ENCODE peak calls at places on chromosome X, in nine cellular contexts. S, J, H, L, G, Y, P, T and B are unnamed samples.

GRCh38 chrX:42398967-42399631 is 378.9 kb downstream of the PPP1R2C start:
- DNase-seq in G (no peak), S (no peak), J (peak; percentile 36), T (no peak), Y (no peak), H (no peak), L (no peak), P (no peak), B (no peak)

GRCh38 chrX:1006156-1006730 is 206.2 kb downstream of the CRLF2 start:
- DNase-seq in H (peak; percentile 38), L (no peak), J (no peak), G (no peak), Y (no peak), S (no peak), P (no peak), T (no peak), B (no peak)

GRCh38 chrX:47579537-47579936 is 2.7 kb upstream of the TIMP1 start:
- DNase-seq in G (no peak), S (no peak), L (no peak), H (no peak), Y (peak; percentile 85), J (no peak), P (no peak), T (peak; percentile 38), B (no peak)

GRCh38 chrX:46325312-46325877 is 219.8 kb downstream of the ZNF674 start:
- DNase-seq in P (no peak), T (peak; percentile 47), G (no peak), J (no peak), Y (peak; percentile 42), L (no peak), H (no peak), S (no peak), B (no peak)

GRCh38 chrX:39891781-39892180 is 206.0 kb downstream of the BCOR start:
- DNase-seq in T (no peak), G (no peak), J (no peak), P (peak; percentile 42), H (no peak), L (no peak), Y (no peak), S (no peak), B (no peak)

GRCh38 chrX:71852182-71852581 is 58.5 kb upstream of the NHSL2 start:
- DNase-seq in L (no peak), T (no peak), P (no peak), Y (no peak), H (no peak), J (no peak), G (no peak), S (no peak), B (no peak)

GRCh38 chrX:134718329-134719317 is 60.4 kb upstream of the PLAC1 start:
- DNase-seq in H (peak; percentile 60), L (no peak), Y (peak; percentile 89), J (peak; percentile 76), S (no peak), G (peak; percentile 98), P (no peak), T (peak; percentile 68), B (peak; percentile 11)

GRCh38 chrX:78979789-78980464 is 34.7 kb downstream of the P2RY10 start:
- DNase-seq in Y (no peak), J (no peak), S (no peak), P (no peak), T (no peak), H (no peak), L (no peak), G (no peak), B (no peak)

GRCh38 chrX:151722241-151722846 is 6.5 kb downstream of the FATE1 start:
- DNase-seq in H (no peak), Y (peak; percentile 0), T (no peak), J (no peak), L (peak; percentile 14), P (no peak), G (no peak), S (no peak), B (peak; percentile 82)

GRCh38 chrX:67544281-67544680 is 460 bp downstream of the AR start:
- DNase-seq in T (no peak), P (no peak), S (no peak), G (no peak), H (peak; percentile 62), L (no peak), J (no peak), Y (peak; percentile 19), B (peak; percentile 50)

DNA sequence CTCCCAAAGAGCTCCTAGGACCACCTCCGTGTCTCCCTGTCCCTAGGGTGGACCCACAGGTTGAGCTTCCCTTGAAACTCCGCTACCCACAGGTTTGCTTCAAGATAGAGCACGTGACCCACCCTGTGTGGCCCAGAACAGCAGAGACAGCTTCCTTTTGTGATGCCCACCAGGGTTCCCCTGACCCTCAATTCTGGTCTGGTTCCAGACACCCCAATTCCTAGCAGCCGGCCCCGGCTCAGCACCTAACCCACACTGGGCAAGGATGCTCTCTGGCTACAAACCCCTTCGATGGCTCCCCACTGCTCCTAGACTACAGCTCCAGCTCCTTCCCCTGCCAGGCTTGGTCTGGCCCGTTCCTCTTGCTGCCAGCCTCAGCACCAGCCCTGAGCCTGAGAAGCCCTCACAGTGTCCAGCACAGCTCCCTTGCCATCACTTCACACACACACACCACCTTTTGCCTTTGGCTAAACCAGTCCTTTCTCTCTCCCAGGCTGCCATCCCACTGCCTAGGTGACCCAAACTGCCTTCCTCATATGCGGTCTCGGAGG is 6.3 kb downstream of the PNCK start:
- DNase-seq in J (no peak), P (no peak), L (no peak), G (no peak), H (no peak), T (no peak), S (no peak), Y (no peak), B (no peak)
- H3K4me3 ChIP-seq in J (no peak overlapping the region), P (no peak overlapping the region), L (no peak overlapping the region), G (no peak overlapping the region), H (no peak overlapping the region), T (no peak overlapping the region), S (peak overlapping the region; percentile 46), Y (peak overlapping the region; percentile 10), B (no peak overlapping the region)

DNA sequence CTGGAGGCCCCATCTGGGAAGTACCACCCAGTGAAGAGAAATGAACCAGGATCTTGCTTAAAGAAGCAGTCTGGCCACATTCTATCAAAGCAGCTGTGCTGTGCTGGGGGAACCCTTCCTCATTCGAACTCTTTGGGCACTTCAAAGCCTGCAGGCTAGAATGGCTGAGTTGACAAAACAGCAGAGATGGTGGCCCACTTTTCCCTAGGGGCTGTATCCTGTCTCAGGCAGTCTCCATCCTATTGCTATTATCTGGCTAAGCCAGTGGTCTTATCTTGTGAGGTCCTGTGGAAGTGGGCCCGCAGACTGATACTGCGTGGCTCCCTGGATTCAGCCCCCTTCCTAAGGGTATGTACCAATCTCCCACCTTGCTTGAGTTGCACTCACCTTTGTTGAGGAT is 114.3 kb downstream of the VSIG4 start:
- DNase-seq in T (no peak), P (no peak), Y (no peak), S (no peak), L (no peak), H (no peak), J (no peak), G (no peak), B (no peak)
- H3K4me3 ChIP-seq in T (no peak overlapping the region), P (no peak overlapping the region), Y (no peak overlapping the region), S (no peak overlapping the region), L (no peak overlapping the region), H (no peak overlapping the region), J (no peak overlapping the region), G (no peak overlapping the region), B (no peak overlapping the region)

GRCh38 chrX:150365051-150365952 is 2.2 kb downstream of the MAMLD1 start:
- DNase-seq in S (peak; percentile 74), H (peak; percentile 83), L (peak; percentile 65), Y (peak; percentile 66), T (peak; percentile 47), J (peak; percentile 26), P (peak; percentile 82), G (no peak), B (peak; percentile 73)

GRCh38 chrX:150361777-150362351 is 1.3 kb upstream of the MAMLD1 start:
- DNase-seq in G (no peak), P (no peak), J (no peak), Y (no peak), L (no peak), S (no peak), H (no peak), T (peak; percentile 25), B (peak; percentile 66)

GRCh38 chrX:150362599-150363481 is at the start of gene MAMLD1:
- DNase-seq in H (peak; percentile 82), P (peak; percentile 90), Y (peak; percentile 83), J (peak; percentile 16), G (no peak), T (peak; percentile 68), S (peak; percentile 63), L (peak; percentile 67), B (peak; percentile 72)

GRCh38 chrX:150364347-150365050 is 1.4 kb downstream of the MAMLD1 start:
- DNase-seq in G (no peak), Y (peak; percentile 9), P (peak; percentile 71), L (peak; percentile 21), T (peak; percentile 29), S (peak; percentile 54), J (no peak), H (peak; percentile 59), B (peak; percentile 26)

DNA sequence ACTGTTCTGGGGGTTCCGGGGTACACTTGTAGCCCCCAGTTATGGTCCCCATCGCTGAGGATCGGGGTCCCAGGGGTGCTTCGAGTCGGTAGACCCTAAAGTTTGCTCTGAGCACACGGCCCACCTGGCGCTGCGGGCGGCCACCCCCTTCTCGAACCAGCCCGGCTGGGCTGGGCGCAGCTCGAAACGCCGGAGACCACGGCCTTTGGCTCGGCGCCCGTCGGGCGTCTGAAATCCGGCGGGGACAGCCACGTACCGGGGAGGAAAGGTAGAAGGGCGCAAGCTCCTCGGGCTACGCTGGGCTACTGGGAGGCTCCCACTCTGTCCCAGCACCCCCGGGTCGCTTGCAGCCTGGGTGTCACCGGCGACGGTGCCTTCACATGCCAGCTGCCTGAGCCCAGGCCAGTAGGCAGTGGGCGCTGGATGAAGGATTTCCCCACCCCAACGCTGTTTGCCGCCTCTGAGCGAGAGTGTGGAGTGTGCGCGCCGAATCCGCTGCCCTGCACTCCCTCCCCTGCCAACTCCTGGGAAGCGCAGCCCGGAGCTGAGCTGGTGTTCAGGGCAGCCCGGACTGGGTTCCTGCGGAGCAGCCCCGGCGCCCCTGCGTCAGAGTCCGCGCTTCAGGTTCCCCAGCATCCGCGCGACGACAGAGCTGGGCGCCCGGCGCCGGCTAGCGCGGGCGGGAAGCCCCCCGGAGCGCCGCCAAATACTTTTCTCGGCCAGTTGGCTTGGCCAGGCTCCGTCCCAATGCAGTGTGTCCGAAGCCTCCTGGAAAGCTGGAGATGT is 637 bp downstream of the MAMLD1 start:
- DNase-seq in Y (peak; percentile 29), H (peak; percentile 68), P (peak; percentile 73), L (peak; percentile 14), J (no peak), T (peak; percentile 35), G (no peak), S (no peak), B (peak; percentile 45)
- H3K4me3 ChIP-seq in Y (peak overlapping the region; percentile 60), H (peak overlapping the region; percentile 58), P (peak overlapping the region; percentile 80), L (peak overlapping the region; percentile 20), J (peak overlapping the region; percentile 23), T (peak overlapping the region; percentile 47), G (peak overlapping the region; percentile 56), S (peak overlapping the region; percentile 72), B (peak overlapping the region; percentile 60)

GRCh38 chrX:33726281-33727160 is 405.6 kb downstream of the FAM47A start:
- DNase-seq in P (no peak), Y (no peak), L (no peak), J (no peak), T (no peak), G (no peak), S (no peak), H (no peak), B (peak; percentile 6)

GRCh38 chrX:33721927-33722326 is 410.2 kb downstream of the FAM47A start:
- DNase-seq in S (no peak), L (no peak), Y (no peak), H (no peak), T (no peak), G (no peak), J (no peak), P (no peak), B (no peak)

GRCh38 chrX:33725556-33726232 is 406.4 kb downstream of the FAM47A start:
- DNase-seq in S (no peak), L (no peak), P (no peak), G (no peak), J (peak; percentile 1), T (no peak), H (no peak), Y (peak; percentile 47), B (no peak)
- H3K4me3 ChIP-seq in S (peak overlapping the region; percentile 52), L (peak overlapping the region; percentile 1), P (peak overlapping the region; percentile 54), G (no peak overlapping the region), J (no peak overlapping the region), T (no peak overlapping the region), H (peak overlapping the region; percentile 29), Y (peak overlapping the region; percentile 73), B (no peak overlapping the region)